ENCODE peak calls at places on chromosomes 1 and 21, in eight cellular contexts. N is progenitor cell of endocrine pancreas, O is HL-60, S is BJ, P is stomach, Y is fibroblast of the aortic adventitia, A is A673, Q is choroid plexus epithelial cell. F is an unnamed sample.

GRCh38 chr1:145990249-145991097 is 5.9 kb downstream of the TXNIP start:
- DNase-seq in N (no peak), O (no peak), S (no peak), P (peak), Y (peak), A (no peak), Q (no peak), F (no peak)

GRCh38 chr1:234108921-234109320 is 204.4 kb downstream of the SLC35F3 start:
- DNase-seq in N (no peak), O (no peak), S (no peak), P (no peak), Y (no peak), A (no peak), Q (no peak), F (no peak)

GRCh38 chr1:157105988-157106812 is 6.6 kb upstream of the ETV3L start:
- DNase-seq in N (no peak), O (no peak), S (peak), P (peak), Y (peak), A (no peak), Q (peak), F (no peak)

GRCh38 chr1:35881850-35882273 is 1.1 kb upstream of the AGO1 start:
- DNase-seq in N (no peak), O (no peak), S (no peak), P (no peak), Y (peak), A (no peak), Q (peak), F (no peak)

GRCh38 chr1:23343246-23344110 is 606 bp downstream of the HNRNPR start:
- DNase-seq in N (no peak), O (no peak), S (no peak), P (peak), Y (peak), A (peak), Q (peak), F (no peak)

GRCh38 chr1:62735491-62736171 is 47.4 kb upstream of the DOCK7 start:
- DNase-seq in N (no peak), O (no peak), S (peak), P (no peak), Y (peak), A (peak), Q (peak), F (no peak)

GRCh38 chr1:11158720-11159321 is 30.3 kb upstream of the ANGPTL7 start:
- DNase-seq in N (no peak), O (no peak), S (peak), P (no peak), Y (peak), A (peak), Q (peak), F (no peak)

GRCh38 chr1:51236548-51237312 is 657 bp downstream of the RNF11 start:
- DNase-seq in N (peak), O (peak), S (no peak), P (peak), Y (no peak), A (peak), Q (peak), F (no peak)

GRCh38 chr21:37412603-37413360 is 46.2 kb downstream of the DYRK1A start:
- DNase-seq in N (no peak), O (no peak), S (peak), P (no peak), Y (peak), A (no peak), Q (peak), F (no peak)

GRCh38 chr1:81549588-81550127 is 251.1 kb upstream of the ADGRL2 start:
- DNase-seq in N (no peak), O (no peak), S (no peak), P (no peak), Y (peak), A (peak), Q (peak), F (no peak)

GRCh38 chr1:161068306-161069200 is 1.1 kb downstream of the ARHGAP30 start:
- DNase-seq in N (no peak), O (peak), S (no peak), P (peak), Y (no peak), A (no peak), Q (no peak), F (no peak)

GRCh38 chr1:14439015-14439414 is 159.5 kb upstream of the KAZN start:
- DNase-seq in N (no peak), O (no peak), S (no peak), P (no peak), Y (no peak), A (no peak), Q (no peak), F (no peak)

GRCh38 chr1:223208164-223209075 is 65.4 kb upstream of the TLR5 start:
- DNase-seq in N (no peak), O (no peak), S (no peak), P (no peak), Y (no peak), A (no peak), Q (no peak), F (no peak)

GRCh38 chr1:26531651-26532131 is 2.1 kb downstream of the RPS6KA1 start:
- DNase-seq in N (no peak), O (no peak), S (no peak), P (peak), Y (no peak), A (no peak), Q (no peak), F (no peak)

DNA sequence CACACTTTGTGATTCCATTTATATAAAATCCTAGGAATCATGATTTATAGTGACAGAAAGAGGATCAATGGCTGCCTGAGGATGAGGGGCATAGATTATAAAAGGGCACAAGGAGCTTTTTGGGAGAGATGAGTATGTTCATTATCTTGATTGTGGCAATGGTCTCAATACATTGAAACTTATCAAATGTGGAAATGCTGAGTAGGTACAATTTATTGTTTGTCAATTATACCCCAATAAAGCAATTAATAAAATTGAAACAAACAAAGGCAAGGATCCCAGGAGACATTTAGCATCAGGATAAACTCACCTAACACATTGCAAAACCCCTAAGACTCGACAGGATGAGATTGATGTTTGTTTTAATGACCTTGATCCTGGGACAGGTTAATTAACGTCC is 153.1 kb upstream of the KLHDC7A start:
- DNase-seq in N (no peak), O (no peak), S (no peak), P (no peak), Y (no peak), A (no peak), Q (no peak), F (no peak)
- TF ChIP-seq CTCF in N (no peak), O (no peak), S (no peak), P (no peak), Y (no peak), A (no peak), Q (no peak), F (no peak)

GRCh38 chr1:186985889-186986491 is 157.2 kb downstream of the PLA2G4A start:
- DNase-seq in N (no peak), O (peak), S (no peak), P (no peak), Y (peak), A (peak), Q (peak), F (no peak)

GRCh38 chr1:186987065-186987464 is 158.3 kb downstream of the PLA2G4A start:
- DNase-seq in N (no peak), O (no peak), S (no peak), P (no peak), Y (no peak), A (no peak), Q (no peak), F (no peak)

GRCh38 chr1:186984959-186985358 is 156.2 kb downstream of the PLA2G4A start:
- DNase-seq in N (no peak), O (no peak), S (no peak), P (no peak), Y (no peak), A (no peak), Q (no peak), F (no peak)

GRCh38 chr1:186983327-186983726 is 154.6 kb downstream of the PLA2G4A start:
- DNase-seq in N (no peak), O (peak), S (no peak), P (no peak), Y (peak), A (no peak), Q (peak), F (no peak)

GRCh38 chr1:186987769-186988168 is 159.0 kb downstream of the PLA2G4A start:
- DNase-seq in N (no peak), O (no peak), S (no peak), P (no peak), Y (no peak), A (no peak), Q (no peak), F (no peak)
- TF ChIP-seq CTCF in N (peak), O (no peak), S (peak), P (peak), Y (peak), A (peak), Q (peak), F (no peak)

GRCh38 chr21:23014021-23014420 is 2015.8 kb downstream of the NCAM2 start:
- DNase-seq in N (no peak), O (no peak), S (no peak), P (no peak), Y (no peak), A (no peak), Q (no peak), F (no peak)

GRCh38 chr21:23021481-23021880 is 2023.3 kb downstream of the NCAM2 start:
- DNase-seq in N (no peak), O (no peak), S (no peak), P (no peak), Y (no peak), A (no peak), Q (no peak), F (no peak)

GRCh38 chr21:23020969-23021368 is 2022.8 kb downstream of the NCAM2 start:
- DNase-seq in N (no peak), O (no peak), S (no peak), P (no peak), Y (no peak), A (no peak), Q (no peak), F (no peak)

GRCh38 chr21:23017989-23018388 is 2019.8 kb downstream of the NCAM2 start:
- DNase-seq in N (no peak), O (no peak), S (no peak), P (no peak), Y (no peak), A (no peak), Q (no peak), F (no peak)

DNA sequence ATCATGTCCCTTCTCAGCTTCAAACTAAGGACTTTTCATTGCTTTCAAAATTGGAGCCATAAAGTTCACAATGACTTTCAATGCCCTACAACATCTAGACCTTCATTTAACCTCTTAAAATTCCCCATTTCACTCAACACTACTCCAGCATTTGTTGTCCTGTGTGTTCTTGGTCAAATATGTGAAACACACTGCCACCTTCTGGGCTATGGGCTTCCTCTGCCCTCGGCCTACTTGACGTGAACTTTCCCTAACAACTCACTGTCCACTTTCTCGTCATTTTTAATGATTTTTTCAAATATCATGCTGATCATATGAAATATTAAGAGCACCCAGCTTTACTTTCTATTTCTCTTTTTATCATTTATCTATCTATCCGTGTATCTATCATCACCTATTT is 2018.4 kb downstream of the NCAM2 start:
- DNase-seq in N (no peak), O (peak), S (no peak), P (no peak), Y (no peak), A (peak), Q (peak), F (no peak)
- TF ChIP-seq CTCF in N (peak), O (no peak), S (no peak), P (no peak), Y (no peak), A (peak), Q (peak), F (peak)

DNA sequence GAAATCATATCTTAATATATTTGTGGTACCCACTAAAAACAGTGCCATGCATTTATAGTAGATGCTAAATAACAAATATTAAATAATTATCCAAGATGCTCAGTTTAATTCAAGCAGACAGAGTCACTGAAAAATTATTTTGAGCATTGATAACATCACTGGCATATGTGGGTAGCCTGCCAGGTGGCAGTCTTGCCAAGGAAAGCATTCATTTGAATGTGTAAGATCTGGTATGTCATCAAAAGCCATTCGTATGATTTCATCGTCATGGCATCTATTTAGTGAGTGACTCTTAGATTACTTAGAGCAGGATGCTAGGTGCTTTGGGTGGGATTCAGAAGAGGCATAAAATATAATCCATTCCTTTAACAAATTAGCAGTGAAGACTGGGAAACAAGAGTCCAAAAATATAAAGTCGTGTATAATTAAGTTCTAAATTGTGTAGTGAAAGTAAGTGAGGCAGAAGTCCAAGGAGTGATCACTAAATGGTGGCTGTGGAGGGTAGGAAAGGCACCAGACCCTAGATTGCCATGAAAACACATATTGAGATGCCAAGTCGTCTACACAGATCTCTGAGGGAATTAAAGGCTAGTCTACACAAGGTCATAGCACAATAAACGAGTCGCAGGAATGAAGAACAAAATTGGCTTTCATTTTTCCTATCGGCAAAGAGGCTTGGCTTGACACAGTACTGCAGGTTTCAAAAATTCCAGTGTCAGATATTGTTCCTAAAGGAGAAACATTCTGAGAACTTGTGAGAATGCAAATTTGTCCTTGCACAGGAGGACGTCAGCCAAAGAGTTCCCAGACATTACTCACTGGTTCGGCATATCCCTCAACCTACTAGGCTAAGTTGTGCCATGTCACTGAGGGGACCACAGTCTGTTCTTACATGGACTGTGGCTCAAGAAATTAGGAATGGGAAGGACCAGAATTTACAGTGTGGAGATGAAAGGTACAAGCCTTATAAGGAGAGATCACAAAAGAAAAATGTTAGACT is 130.8 kb downstream of the LYPLAL1 start:
- DNase-seq in N (no peak), O (no peak), S (no peak), P (no peak), Y (peak), A (peak), Q (no peak), F (no peak)
- TF ChIP-seq CTCF in N (no peak), O (no peak), S (no peak), P (no peak), Y (no peak), A (no peak), Q (peak), F (no peak)

GRCh38 chr21:46489162-46489663 is 30.5 kb downstream of the DIP2A start:
- DNase-seq in N (no peak), O (no peak), S (no peak), P (no peak), Y (no peak), A (no peak), Q (no peak), F (no peak)
- TF ChIP-seq CTCF in N (no peak), O (no peak), S (no peak), P (no peak), Y (no peak), A (no peak), Q (no peak), F (no peak)

GRCh38 chr1:46489169-46489637 is 433 bp upstream of the DMBX1 start:
- DNase-seq in N (no peak), O (no peak), S (no peak), P (no peak), Y (no peak), A (no peak), Q (no peak), F (no peak)

GRCh38 chr1:46485564-46486431 is 3.8 kb upstream of the DMBX1 start:
- DNase-seq in N (no peak), O (no peak), S (no peak), P (no peak), Y (no peak), A (no peak), Q (no peak), F (no peak)

GRCh38 chr1:46488343-46489168 is 1.1 kb upstream of the DMBX1 start:
- DNase-seq in N (no peak), O (no peak), S (no peak), P (no peak), Y (no peak), A (no peak), Q (peak), F (no peak)

GRCh38 chr1:46486432-46487015 is 3.1 kb upstream of the DMBX1 start:
- DNase-seq in N (no peak), O (no peak), S (no peak), P (no peak), Y (no peak), A (no peak), Q (no peak), F (no peak)

GRCh38 chr1:46487818-46488218 is 1.8 kb upstream of the DMBX1 start:
- DNase-seq in N (no peak), O (peak), S (no peak), P (no peak), Y (no peak), A (peak), Q (peak), F (no peak)
- TF ChIP-seq CTCF in N (peak), O (peak), S (peak), P (no peak), Y (no peak), A (peak), Q (peak), F (peak)